ENCODE peak calls at places on chromosomes 3 and 15, in nine cellular contexts. F is foreskin fibroblast, L is brain microvascular endothelial cell, I is heart left ventricle, T is pancreas, Z is mammary epithelial cell, Q is fibroblast of lung, W is AG10803, O is astrocyte. Y is an unnamed sample.
A peak's percentile ranks its signal among the peaks of the same experiment; 100 is the strongest.

GRCh38 chr15:94041731-94042130 is 189.6 kb upstream of the MCTP2 start:
- DNase-seq in F (no peak), L (peak; percentile 5), I (no peak), T (no peak), Z (no peak), Q (peak; percentile 61), W (no peak), O (peak; percentile 55), Y (no peak)

GRCh38 chr3:43998841-43999805 is 242.6 kb upstream of the TOPAZ1 start:
- DNase-seq in F (peak; percentile 96), L (peak; percentile 31), I (no peak), T (no peak), Z (peak; percentile 51), Q (peak; percentile 40), W (peak; percentile 70), O (no peak), Y (no peak)

GRCh38 chr15:69288531-69289311 is 10.0 kb upstream of the PAQR5 start:
- DNase-seq in F (no peak), L (no peak), I (no peak), T (no peak), Z (peak; percentile 37), Q (no peak), W (no peak), O (no peak), Y (no peak)

GRCh38 chr3:187626581-187626980 is 43.6 kb downstream of the SST start:
- DNase-seq in F (no peak), L (no peak), I (no peak), T (no peak), Z (no peak), Q (no peak), W (peak; percentile 53), O (no peak), Y (no peak)

GRCh38 chr15:67820992-67821783 is 4.1 kb upstream of the SKOR1 start:
- DNase-seq in F (peak; percentile 72), L (no peak), I (peak; percentile 72), T (no peak), Z (peak; percentile 39), Q (peak; percentile 54), W (peak; percentile 29), O (peak; percentile 31), Y (no peak)

GRCh38 chr3:125593991-125594574 is 1.2 kb downstream of the OSBPL11 start:
- DNase-seq in F (peak; percentile 36), L (no peak), I (no peak), T (no peak), Z (no peak), Q (no peak), W (no peak), O (no peak), Y (no peak)

GRCh38 chr3:96966181-96966929 is 152.0 kb downstream of the EPHA6 start:
- DNase-seq in F (no peak), L (no peak), I (no peak), T (no peak), Z (no peak), Q (peak; percentile 6), W (no peak), O (no peak), Y (no peak)

GRCh38 chr15:82535566-82536408 is 4.5 kb downstream of the RPS17 start:
- DNase-seq in F (peak; percentile 41), L (no peak), I (no peak), T (no peak), Z (no peak), Q (no peak), W (no peak), O (no peak), Y (no peak)

GRCh38 chr15:48721061-48721810 is 75.7 kb upstream of the FBN1 start:
- DNase-seq in F (peak; percentile 68), L (no peak), I (no peak), T (no peak), Z (no peak), Q (peak; percentile 86), W (peak; percentile 97), O (peak; percentile 85), Y (no peak)

GRCh38 chr15:70854669-70854976 is 666 bp upstream of the LARP6 start:
- DNase-seq in F (peak; percentile 79), L (peak; percentile 40), I (no peak), T (no peak), Z (peak; percentile 70), Q (peak; percentile 61), W (peak; percentile 57), O (peak; percentile 47), Y (no peak)

GRCh38 chr3:139318431-139318816 is 25.4 kb upstream of the MRPS22 start:
- DNase-seq in F (no peak), L (no peak), I (no peak), T (no peak), Z (peak; percentile 29), Q (no peak), W (no peak), O (no peak), Y (no peak)

GRCh38 chr3:160373655-160374054 is 25.4 kb downstream of the IFT80 start:
- DNase-seq in F (no peak), L (no peak), I (no peak), T (no peak), Z (no peak), Q (no peak), W (no peak), O (no peak), Y (no peak)

GRCh38 chr3:153356908-153357307 is 194.9 kb downstream of the RAP2B start:
- DNase-seq in F (no peak), L (no peak), I (no peak), T (no peak), Z (no peak), Q (no peak), W (no peak), O (no peak), Y (no peak)

GRCh38 chr3:10259036-10259435 is 10.8 kb downstream of the TATDN2 start:
- DNase-seq in F (no peak), L (no peak), I (no peak), T (no peak), Z (no peak), Q (no peak), W (no peak), O (no peak), Y (no peak)

GRCh38 chr15:94582368-94582767 is 351.0 kb downstream of the MCTP2 start:
- DNase-seq in F (no peak), L (no peak), I (no peak), T (no peak), Z (peak; percentile 6), Q (no peak), W (no peak), O (no peak), Y (no peak)

GRCh38 chr15:89673162-89673506 is 6.0 kb downstream of the PLIN1 start:
- DNase-seq in F (no peak), L (no peak), I (no peak), T (no peak), Z (no peak), Q (no peak), W (no peak), O (no peak), Y (no peak)
- TF ChIP-seq CTCF in F (peak; percentile 21), L (peak; percentile 79), I (no peak), T (no peak), Z (peak; percentile 24), Q (peak; percentile 50), W (peak; percentile 37), O (peak; percentile 34), Y (peak; percentile 46)

GRCh38 chr15:100879461-100880138 is at the start of gene ALDH1A3:
- DNase-seq in F (peak; percentile 55), L (no peak), I (no peak), T (peak; percentile 52), Z (peak; percentile 81), Q (peak; percentile 70), W (peak; percentile 61), O (peak; percentile 43), Y (no peak)
- H3K4me3 ChIP-seq in F (peak within 1 kb of the TSS; percentile 45), L (peak within 1 kb of the TSS; percentile 44), I (peak within 1 kb of the TSS; percentile 53), T (peak within 1 kb of the TSS; percentile 47), Z (peak within 1 kb of the TSS; percentile 70), Q (peak within 1 kb of the TSS; percentile 31), W (peak within 1 kb of the TSS; percentile 64), O (peak within 1 kb of the TSS; percentile 50), Y (peak within 1 kb of the TSS; percentile 65)

DNA sequence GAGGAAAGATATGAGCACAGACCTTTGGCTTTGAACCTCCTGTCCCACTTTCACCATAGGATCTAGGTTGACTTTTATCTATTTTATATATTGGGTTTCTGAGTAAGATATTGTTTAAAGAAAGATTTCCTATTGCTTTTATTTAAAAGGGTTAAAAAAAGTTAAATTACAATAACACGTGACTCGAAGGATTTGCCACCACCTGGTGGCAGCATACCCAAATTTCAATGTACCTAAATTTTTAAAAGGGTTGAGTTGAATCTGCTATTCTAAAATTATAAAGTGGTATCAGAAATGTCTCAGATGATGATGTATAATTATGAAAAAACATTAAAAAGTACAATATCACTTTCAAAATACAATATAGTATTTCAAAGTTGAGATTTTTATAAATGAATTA is 368.4 kb downstream of the MECOM start:
- DNase-seq in F (peak; percentile 55), L (peak; percentile 6), I (no peak), T (no peak), Z (no peak), Q (peak; percentile 13), W (peak; percentile 17), O (no peak), Y (no peak)
- TF ChIP-seq CTCF in F (peak; percentile 40), L (peak; percentile 64), I (peak; percentile 23), T (no peak), Z (peak; percentile 21), Q (peak; percentile 46), W (peak; percentile 51), O (peak; percentile 33), Y (peak; percentile 54)

GRCh38 chr3:183515968-183516851 is 39.3 kb downstream of the KLHL6 start:
- DNase-seq in F (no peak), L (no peak), I (no peak), T (no peak), Z (no peak), Q (no peak), W (no peak), O (no peak), Y (no peak)
- H3K4me3 ChIP-seq in F (no peak overlapping the region), L (no peak overlapping the region), I (no peak overlapping the region), T (no peak overlapping the region), Z (no peak overlapping the region), Q (no peak overlapping the region), W (no peak overlapping the region), O (no peak overlapping the region), Y (no peak overlapping the region)

GRCh38 chr15:65068436-65068835 is 645 bp upstream of the RASL12 start:
- DNase-seq in F (peak; percentile 39), L (no peak), I (no peak), T (no peak), Z (no peak), Q (no peak), W (peak; percentile 56), O (no peak), Y (no peak)
- TF ChIP-seq CTCF in F (no peak), L (no peak), I (no peak), T (no peak), Z (no peak), Q (no peak), W (no peak), O (no peak), Y (no peak)

Y was measured in epithelial cell of proximal tubule.